ENCODE peak calls at places on chromosomes 12 and 14, in nine cellular contexts. G is dorsolateral prefrontal cortex; W is CD8-positive, alpha-beta memory T cell; R is HTR-8/SVneo; P is effector memory CD4-positive, alpha-beta T cell; D is aorta; B is T-helper 2 cell; S is iris pigment epithelial cell; K is ELR. Y is an unnamed sample.

GRCh38 chr12:73065913-73066312 is 793.7 kb downstream of the TRHDE start:
- DNase-seq in G (no peak), W (no peak), R (no peak), P (no peak), D (no peak), B (no peak), S (no peak), K (no peak), Y (no peak)

GRCh38 chr12:6647083-6647604 is at the start of gene ACRBP:
- DNase-seq in G (peak; percentile 65), W (no peak), R (no peak), P (no peak), D (peak; percentile 87), B (no peak), S (peak; percentile 43), K (no peak), Y (no peak)

GRCh38 chr14:39266589-39266870 is 32.8 kb downstream of the MIA2 start:
- DNase-seq in G (peak; percentile 46), W (no peak), R (no peak), P (no peak), D (peak; percentile 76), B (no peak), S (no peak), K (peak; percentile 73), Y (no peak)

GRCh38 chr12:131885543-131886057 is 8.8 kb upstream of the ULK1 start:
- DNase-seq in G (no peak), W (no peak), R (no peak), P (no peak), D (no peak), B (no peak), S (no peak), K (no peak), Y (no peak)

GRCh38 chr12:110577717-110578521 is 5.2 kb downstream of the PPTC7 start:
- DNase-seq in G (no peak), W (peak; percentile 5), R (no peak), P (no peak), D (no peak), B (no peak), S (peak; percentile 89), K (peak; percentile 91), Y (no peak)

GRCh38 chr14:75877292-75877691 is 104.5 kb downstream of the TGFB3 start:
- DNase-seq in G (no peak), W (no peak), R (no peak), P (no peak), D (peak; percentile 57), B (no peak), S (peak; percentile 99), K (peak; percentile 95), Y (no peak)

GRCh38 chr14:70789361-70789760 is 20.0 kb downstream of the MAP3K9 start:
- DNase-seq in G (no peak), W (no peak), R (peak; percentile 56), P (no peak), D (no peak), B (no peak), S (peak; percentile 82), K (peak; percentile 83), Y (no peak)

GRCh38 chr12:15268927-15269552 is 47.8 kb upstream of the RERG start:
- DNase-seq in G (no peak), W (peak; percentile 2), R (peak; percentile 24), P (no peak), D (no peak), B (peak; percentile 4), S (peak; percentile 78), K (peak; percentile 75), Y (peak; percentile 81)

GRCh38 chr14:96217381-96217913 is 12.8 kb downstream of the BDKRB2 start:
- DNase-seq in G (no peak), W (no peak), R (no peak), P (no peak), D (no peak), B (no peak), S (no peak), K (no peak), Y (peak; percentile 54)

GRCh38 chr12:4272976-4273650 is 449 bp upstream of the CCND2 start:
- DNase-seq in G (no peak), W (no peak), R (no peak), P (no peak), D (no peak), B (no peak), S (no peak), K (no peak), Y (no peak)

GRCh38 chr12:105235747-105236476 is at the start of gene APPL2:
- DNase-seq in G (peak; percentile 89), W (peak; percentile 69), R (peak; percentile 93), P (peak; percentile 65), D (peak; percentile 96), B (peak; percentile 74), S (peak; percentile 83), K (peak; percentile 93), Y (peak; percentile 91)

GRCh38 chr12:123024819-123025391 is 44.4 kb downstream of the ARL6IP4 start:
- DNase-seq in G (no peak), W (no peak), R (no peak), P (no peak), D (peak; percentile 32), B (no peak), S (peak; percentile 51), K (peak; percentile 67), Y (no peak)

GRCh38 chr14:74062809-74063150 is 21.5 kb downstream of the ALDH6A1 start:
- DNase-seq in G (no peak), W (no peak), R (no peak), P (no peak), D (no peak), B (no peak), S (no peak), K (no peak), Y (no peak)

GRCh38 chr14:67186369-67186768 is 2.9 kb upstream of the GARIN2 start:
- DNase-seq in G (no peak), W (no peak), R (no peak), P (no peak), D (no peak), B (no peak), S (no peak), K (no peak), Y (no peak)

GRCh38 chr12:123445388-123446344 is 9.2 kb upstream of the RILPL2 start:
- DNase-seq in G (no peak), W (no peak), R (peak; percentile 23), P (no peak), D (peak; percentile 77), B (no peak), S (peak; percentile 72), K (no peak), Y (no peak)

GRCh38 chr14:104085032-104085888 is at the start of gene ASPG:
- DNase-seq in G (no peak), W (no peak), R (no peak), P (no peak), D (peak; percentile 37), B (no peak), S (no peak), K (no peak), Y (no peak)

GRCh38 chr12:116130431-116130830 is 147.1 kb downstream of the MED13L start:
- DNase-seq in G (no peak), W (no peak), R (no peak), P (no peak), D (no peak), B (no peak), S (peak; percentile 45), K (peak; percentile 44), Y (no peak)

GRCh38 chr14:98754343-98755025 is 517.5 kb downstream of the BCL11B start:
- DNase-seq in G (no peak), W (no peak), R (no peak), P (no peak), D (no peak), B (no peak), S (no peak), K (no peak), Y (no peak)

GRCh38 chr14:59028476-59029202 is 159.8 kb upstream of the DAAM1 start:
- DNase-seq in G (peak; percentile 45), W (no peak), R (peak; percentile 96), P (no peak), D (peak; percentile 72), B (no peak), S (peak; percentile 93), K (peak; percentile 97), Y (peak; percentile 53)

GRCh38 chr12:46473634-46474201 is 101.1 kb upstream of the SLC38A2 start:
- DNase-seq in G (no peak), W (no peak), R (peak; percentile 48), P (no peak), D (peak; percentile 85), B (no peak), S (peak; percentile 96), K (peak; percentile 95), Y (no peak)

GRCh38 chr14:77498984-77499527 is 440 bp upstream of the ISM2 start:
- DNase-seq in G (no peak), W (no peak), R (no peak), P (no peak), D (no peak), B (no peak), S (no peak), K (no peak), Y (peak; percentile 44)

GRCh38 chr12:123058471-123058870 is 78.0 kb downstream of the ARL6IP4 start:
- DNase-seq in G (no peak), W (no peak), R (no peak), P (no peak), D (no peak), B (no peak), S (no peak), K (no peak), Y (peak; percentile 99)

GRCh38 chr12:69094606-69095216 is 144.7 kb upstream of the CPSF6 start:
- DNase-seq in G (no peak), W (no peak), R (no peak), P (no peak), D (no peak), B (no peak), S (no peak), K (no peak), Y (no peak)

Y was measured in NCI-H345.